ENCODE peak calls at places on chromosomes 5 and 9, in four cellular contexts. One of them, this sample, is unnamed.

GRCh38 chr5:123844873-123845272 is 332.9 kb downstream of the CSNK1G3 start:
- DNase-seq in effector memory CD8-positive, alpha-beta T cell: no peak
- DNase-seq in NCI-H2029: peak
- DNase-seq in NCI-H1092 treated with DMSO at 0.1 percent for 48 hours: no peak
- DNase-seq in this sample: no peak

GRCh38 chr5:40681351-40682311 is 1.9 kb downstream of the PTGER4 start:
- DNase-seq in NCI-H2029: no peak
- DNase-seq in effector memory CD8-positive, alpha-beta T cell: peak
- DNase-seq in NCI-H1092 treated with DMSO at 0.1 percent for 48 hours: no peak
- DNase-seq in this sample: no peak

GRCh38 chr5:97499605-97500004 is 316.6 kb upstream of the RIOK2 start:
- DNase-seq in NCI-H1092 treated with DMSO at 0.1 percent for 48 hours: no peak
- DNase-seq in NCI-H2029: no peak
- DNase-seq in effector memory CD8-positive, alpha-beta T cell: no peak
- DNase-seq in this sample: no peak

GRCh38 chr5:75335486-75335885 is 1.5 kb upstream of the HMGCR start:
- DNase-seq in effector memory CD8-positive, alpha-beta T cell: no peak
- DNase-seq in NCI-H1092 treated with DMSO at 0.1 percent for 48 hours: no peak
- DNase-seq in NCI-H2029: no peak
- DNase-seq in this sample: no peak

GRCh38 chr5:4984461-4984860 is 155.7 kb upstream of the ADAMTS16 start:
- DNase-seq in NCI-H2029: no peak
- DNase-seq in effector memory CD8-positive, alpha-beta T cell: no peak
- DNase-seq in NCI-H1092 treated with DMSO at 0.1 percent for 48 hours: no peak
- DNase-seq in this sample: no peak

GRCh38 chr5:94908889-94909480 is 290.5 kb downstream of the SLF1 start:
- DNase-seq in NCI-H1092 treated with DMSO at 0.1 percent for 48 hours: peak
- DNase-seq in NCI-H2029: peak
- DNase-seq in effector memory CD8-positive, alpha-beta T cell: no peak
- DNase-seq in this sample: no peak

GRCh38 chr9:22030101-22030598 is 21.0 kb upstream of the CDKN2B start:
- DNase-seq in NCI-H2029: no peak
- DNase-seq in NCI-H1092 treated with DMSO at 0.1 percent for 48 hours: no peak
- DNase-seq in effector memory CD8-positive, alpha-beta T cell: no peak
- DNase-seq in this sample: no peak

GRCh38 chr9:127917603-127918002 is 762 bp upstream of the ST6GALNAC4 start:
- DNase-seq in effector memory CD8-positive, alpha-beta T cell: no peak
- DNase-seq in NCI-H2029: no peak
- DNase-seq in NCI-H1092 treated with DMSO at 0.1 percent for 48 hours: no peak
- DNase-seq in this sample: no peak

GRCh38 chr5:82168294-82168693 is 109.9 kb downstream of the RPS23 start:
- DNase-seq in effector memory CD8-positive, alpha-beta T cell: no peak
- DNase-seq in NCI-H2029: no peak
- DNase-seq in NCI-H1092 treated with DMSO at 0.1 percent for 48 hours: no peak
- DNase-seq in this sample: no peak

GRCh38 chr5:51679286-51679685 is 296.0 kb downstream of the ISL1 start:
- DNase-seq in NCI-H2029: no peak
- DNase-seq in NCI-H1092 treated with DMSO at 0.1 percent for 48 hours: no peak
- DNase-seq in effector memory CD8-positive, alpha-beta T cell: no peak
- DNase-seq in this sample: no peak

GRCh38 chr5:170522211-170523128 is 18.6 kb downstream of the KCNIP1 start:
- DNase-seq in effector memory CD8-positive, alpha-beta T cell: no peak
- DNase-seq in NCI-H2029: peak
- DNase-seq in NCI-H1092 treated with DMSO at 0.1 percent for 48 hours: peak
- DNase-seq in this sample: no peak

GRCh38 chr9:86333651-86334050 is 20.6 kb downstream of the TUT7 start:
- DNase-seq in NCI-H1092 treated with DMSO at 0.1 percent for 48 hours: no peak
- DNase-seq in NCI-H2029: no peak
- DNase-seq in effector memory CD8-positive, alpha-beta T cell: no peak
- DNase-seq in this sample: no peak

GRCh38 chr5:138111937-138112336 is 27.3 kb downstream of the NME5 start:
- DNase-seq in effector memory CD8-positive, alpha-beta T cell: no peak
- DNase-seq in NCI-H2029: no peak
- DNase-seq in NCI-H1092 treated with DMSO at 0.1 percent for 48 hours: no peak
- DNase-seq in this sample: no peak

GRCh38 chr9:102054811-102055210 is 316.4 kb upstream of the GRIN3A start:
- DNase-seq in effector memory CD8-positive, alpha-beta T cell: no peak
- DNase-seq in NCI-H1092 treated with DMSO at 0.1 percent for 48 hours: no peak
- DNase-seq in NCI-H2029: no peak
- DNase-seq in this sample: no peak

GRCh38 chr5:10556893-10557746 is 6.8 kb upstream of the ANKRD33B start:
- DNase-seq in effector memory CD8-positive, alpha-beta T cell: no peak
- DNase-seq in NCI-H2029: no peak
- DNase-seq in NCI-H1092 treated with DMSO at 0.1 percent for 48 hours: no peak
- DNase-seq in this sample: no peak

GRCh38 chr9:95796029-95796428 is 79.5 kb upstream of the ERCC6L2 start:
- DNase-seq in effector memory CD8-positive, alpha-beta T cell: no peak
- DNase-seq in NCI-H1092 treated with DMSO at 0.1 percent for 48 hours: peak
- DNase-seq in NCI-H2029: peak
- DNase-seq in this sample: no peak

This sample was measured in ascending aorta.